ENCODE peak calls at places on chromosomes 7 and 10, in ten cellular contexts. One of them, this sample, is unnamed.
A peak's percentile ranks its signal among the peaks of the same experiment; 100 is the strongest.

GRCh38 chr7:70627488-70627887 is 504.5 kb upstream of the GALNT17 start:
- DNase-seq in HFFc6: no peak
- DNase-seq in lower lobe of right lung: no peak
- DNase-seq in fibroblast of pulmonary artery: no peak
- DNase-seq in CD4-positive, alpha-beta T cell: no peak
- DNase-seq in sigmoid colon: no peak
- DNase-seq in mammary epithelial cell: no peak
- DNase-seq in coronary artery: no peak
- DNase-seq in Calu3: no peak
- DNase-seq in endodermal cell: peak; percentile 5
- DNase-seq in this sample: no peak

GRCh38 chr7:51133992-51134391 is 182.6 kb downstream of the COBL start:
- DNase-seq in coronary artery: no peak
- DNase-seq in Calu3: no peak
- DNase-seq in CD4-positive, alpha-beta T cell: no peak
- DNase-seq in fibroblast of pulmonary artery: peak; percentile 28
- DNase-seq in mammary epithelial cell: no peak
- DNase-seq in lower lobe of right lung: no peak
- DNase-seq in endodermal cell: no peak
- DNase-seq in sigmoid colon: no peak
- DNase-seq in HFFc6: no peak
- DNase-seq in this sample: no peak

GRCh38 chr10:132708441-132708840 is 77.5 kb downstream of the NKX6-2 start:
- DNase-seq in mammary epithelial cell: no peak
- DNase-seq in sigmoid colon: peak; percentile 44
- DNase-seq in fibroblast of pulmonary artery: no peak
- DNase-seq in coronary artery: peak; percentile 54
- DNase-seq in endodermal cell: peak; percentile 32
- DNase-seq in HFFc6: no peak
- DNase-seq in Calu3: no peak
- DNase-seq in CD4-positive, alpha-beta T cell: no peak
- DNase-seq in lower lobe of right lung: peak; percentile 28
- DNase-seq in this sample: no peak

GRCh38 chr10:132039371-132039770 is 26.4 kb upstream of the JAKMIP3 start:
- DNase-seq in CD4-positive, alpha-beta T cell: no peak
- DNase-seq in sigmoid colon: no peak
- DNase-seq in endodermal cell: no peak
- DNase-seq in mammary epithelial cell: no peak
- DNase-seq in lower lobe of right lung: no peak
- DNase-seq in HFFc6: no peak
- DNase-seq in fibroblast of pulmonary artery: no peak
- DNase-seq in Calu3: no peak
- DNase-seq in coronary artery: no peak
- DNase-seq in this sample: no peak

GRCh38 chr10:47043928-47044544 is 132.8 kb downstream of the PTPN20 start:
- DNase-seq in mammary epithelial cell: no peak
- DNase-seq in HFFc6: no peak
- DNase-seq in lower lobe of right lung: peak; percentile 39
- DNase-seq in coronary artery: no peak
- DNase-seq in Calu3: no peak
- DNase-seq in sigmoid colon: no peak
- DNase-seq in CD4-positive, alpha-beta T cell: no peak
- DNase-seq in fibroblast of pulmonary artery: no peak
- DNase-seq in endodermal cell: no peak
- DNase-seq in this sample: no peak

GRCh38 chr7:34155225-34155908 is 250.0 kb downstream of the BMPER start:
- DNase-seq in Calu3: no peak
- DNase-seq in fibroblast of pulmonary artery: peak; percentile 97
- DNase-seq in HFFc6: peak; percentile 88
- DNase-seq in sigmoid colon: peak; percentile 69
- DNase-seq in lower lobe of right lung: no peak
- DNase-seq in mammary epithelial cell: peak; percentile 85
- DNase-seq in CD4-positive, alpha-beta T cell: no peak
- DNase-seq in endodermal cell: no peak
- DNase-seq in coronary artery: no peak
- DNase-seq in this sample: no peak

GRCh38 chr10:69057261-69057950 is 30.5 kb upstream of the SRGN start:
- DNase-seq in Calu3: no peak
- DNase-seq in coronary artery: no peak
- DNase-seq in HFFc6: no peak
- DNase-seq in fibroblast of pulmonary artery: no peak
- DNase-seq in endodermal cell: peak; percentile 54
- DNase-seq in sigmoid colon: no peak
- DNase-seq in CD4-positive, alpha-beta T cell: no peak
- DNase-seq in mammary epithelial cell: no peak
- DNase-seq in lower lobe of right lung: peak; percentile 81
- DNase-seq in this sample: no peak

GRCh38 chr7:4753610-4754432 is 21.6 kb upstream of the AP5Z1 start:
- DNase-seq in mammary epithelial cell: peak; percentile 59
- DNase-seq in HFFc6: peak; percentile 25
- DNase-seq in CD4-positive, alpha-beta T cell: peak; percentile 85
- DNase-seq in coronary artery: no peak
- DNase-seq in endodermal cell: peak; percentile 96
- DNase-seq in fibroblast of pulmonary artery: peak; percentile 58
- DNase-seq in sigmoid colon: peak; percentile 90
- DNase-seq in Calu3: peak; percentile 96
- DNase-seq in lower lobe of right lung: peak; percentile 92
- DNase-seq in this sample: no peak

GRCh38 chr10:35626971-35627507 is 15.1 kb downstream of the FZD8 start:
- DNase-seq in Calu3: no peak
- DNase-seq in endodermal cell: no peak
- DNase-seq in coronary artery: no peak
- DNase-seq in fibroblast of pulmonary artery: peak; percentile 53
- DNase-seq in mammary epithelial cell: no peak
- DNase-seq in CD4-positive, alpha-beta T cell: no peak
- DNase-seq in lower lobe of right lung: no peak
- DNase-seq in HFFc6: no peak
- DNase-seq in sigmoid colon: no peak
- DNase-seq in this sample: no peak

GRCh38 chr7:93476491-93477344 is 97.8 kb downstream of the CALCR start:
- DNase-seq in endodermal cell: peak; percentile 70
- DNase-seq in coronary artery: no peak
- DNase-seq in lower lobe of right lung: no peak
- DNase-seq in sigmoid colon: no peak
- DNase-seq in fibroblast of pulmonary artery: no peak
- DNase-seq in mammary epithelial cell: no peak
- DNase-seq in Calu3: no peak
- DNase-seq in HFFc6: no peak
- DNase-seq in CD4-positive, alpha-beta T cell: no peak
- DNase-seq in this sample: no peak

GRCh38 chr10:127198307-127198706 is 1.9 kb upstream of the INSYN2A start:
- DNase-seq in CD4-positive, alpha-beta T cell: no peak
- DNase-seq in coronary artery: no peak
- DNase-seq in sigmoid colon: no peak
- DNase-seq in lower lobe of right lung: no peak
- DNase-seq in HFFc6: no peak
- DNase-seq in fibroblast of pulmonary artery: no peak
- DNase-seq in Calu3: no peak
- DNase-seq in mammary epithelial cell: no peak
- DNase-seq in endodermal cell: peak; percentile 38
- DNase-seq in this sample: no peak
- TF ChIP-seq CTCF in CD4-positive, alpha-beta T cell: no peak
- TF ChIP-seq CTCF in coronary artery: no peak
- TF ChIP-seq CTCF in sigmoid colon: no peak
- TF ChIP-seq CTCF in lower lobe of right lung: no peak
- TF ChIP-seq CTCF in HFFc6: peak; percentile 27
- TF ChIP-seq CTCF in fibroblast of pulmonary artery: peak; percentile 7
- TF ChIP-seq CTCF in Calu3: no peak
- TF ChIP-seq CTCF in mammary epithelial cell: no peak
- TF ChIP-seq CTCF in endodermal cell: peak; percentile 43
- TF ChIP-seq CTCF in this sample: peak; percentile 40

GRCh38 chr7:731440-732085 is 4.5 kb upstream of the PRKAR1B start:
- DNase-seq in Calu3: no peak
- DNase-seq in coronary artery: no peak
- DNase-seq in endodermal cell: no peak
- DNase-seq in HFFc6: no peak
- DNase-seq in mammary epithelial cell: no peak
- DNase-seq in fibroblast of pulmonary artery: no peak
- DNase-seq in lower lobe of right lung: peak; percentile 24
- DNase-seq in CD4-positive, alpha-beta T cell: no peak
- DNase-seq in sigmoid colon: peak; percentile 57
- DNase-seq in this sample: no peak

GRCh38 chr7:734214-734613 is 7.1 kb upstream of the PRKAR1B start:
- DNase-seq in lower lobe of right lung: no peak
- DNase-seq in endodermal cell: no peak
- DNase-seq in mammary epithelial cell: no peak
- DNase-seq in fibroblast of pulmonary artery: no peak
- DNase-seq in HFFc6: no peak
- DNase-seq in Calu3: no peak
- DNase-seq in coronary artery: no peak
- DNase-seq in sigmoid colon: no peak
- DNase-seq in CD4-positive, alpha-beta T cell: no peak
- DNase-seq in this sample: no peak

GRCh38 chr7:732556-732955 is 5.5 kb upstream of the PRKAR1B start:
- DNase-seq in Calu3: no peak
- DNase-seq in sigmoid colon: no peak
- DNase-seq in mammary epithelial cell: no peak
- DNase-seq in fibroblast of pulmonary artery: no peak
- DNase-seq in lower lobe of right lung: no peak
- DNase-seq in endodermal cell: no peak
- DNase-seq in CD4-positive, alpha-beta T cell: no peak
- DNase-seq in coronary artery: no peak
- DNase-seq in HFFc6: no peak
- DNase-seq in this sample: no peak

GRCh38 chr7:730501-731439 is 3.7 kb upstream of the PRKAR1B start:
- DNase-seq in fibroblast of pulmonary artery: no peak
- DNase-seq in sigmoid colon: peak; percentile 54
- DNase-seq in CD4-positive, alpha-beta T cell: no peak
- DNase-seq in mammary epithelial cell: no peak
- DNase-seq in lower lobe of right lung: peak; percentile 25
- DNase-seq in HFFc6: no peak
- DNase-seq in endodermal cell: no peak
- DNase-seq in Calu3: no peak
- DNase-seq in coronary artery: no peak
- DNase-seq in this sample: no peak

GRCh38 chr7:732094-732541 is 5.0 kb upstream of the PRKAR1B start:
- DNase-seq in mammary epithelial cell: no peak
- DNase-seq in CD4-positive, alpha-beta T cell: peak; percentile 20
- DNase-seq in fibroblast of pulmonary artery: no peak
- DNase-seq in HFFc6: no peak
- DNase-seq in sigmoid colon: peak; percentile 79
- DNase-seq in coronary artery: no peak
- DNase-seq in lower lobe of right lung: peak; percentile 62
- DNase-seq in Calu3: peak; percentile 82
- DNase-seq in endodermal cell: peak; percentile 73
- DNase-seq in this sample: peak; percentile 83
- TF ChIP-seq CTCF in mammary epithelial cell: no peak
- TF ChIP-seq CTCF in CD4-positive, alpha-beta T cell: no peak
- TF ChIP-seq CTCF in fibroblast of pulmonary artery: no peak
- TF ChIP-seq CTCF in HFFc6: no peak
- TF ChIP-seq CTCF in sigmoid colon: no peak
- TF ChIP-seq CTCF in coronary artery: no peak
- TF ChIP-seq CTCF in lower lobe of right lung: peak; percentile 38
- TF ChIP-seq CTCF in Calu3: no peak
- TF ChIP-seq CTCF in endodermal cell: peak; percentile 37
- TF ChIP-seq CTCF in this sample: peak; percentile 28

GRCh38 chr10:113780681-113781250 is 29.3 kb downstream of the PLEKHS1 start:
- DNase-seq in lower lobe of right lung: no peak
- DNase-seq in mammary epithelial cell: no peak
- DNase-seq in sigmoid colon: no peak
- DNase-seq in CD4-positive, alpha-beta T cell: no peak
- DNase-seq in HFFc6: no peak
- DNase-seq in fibroblast of pulmonary artery: no peak
- DNase-seq in endodermal cell: no peak
- DNase-seq in Calu3: no peak
- DNase-seq in coronary artery: no peak
- DNase-seq in this sample: no peak
- TF ChIP-seq CTCF in lower lobe of right lung: no peak
- TF ChIP-seq CTCF in mammary epithelial cell: no peak
- TF ChIP-seq CTCF in sigmoid colon: no peak
- TF ChIP-seq CTCF in CD4-positive, alpha-beta T cell: no peak
- TF ChIP-seq CTCF in HFFc6: peak; percentile 58
- TF ChIP-seq CTCF in fibroblast of pulmonary artery: no peak
- TF ChIP-seq CTCF in endodermal cell: peak; percentile 48
- TF ChIP-seq CTCF in Calu3: no peak
- TF ChIP-seq CTCF in coronary artery: no peak
- TF ChIP-seq CTCF in this sample: peak; percentile 7

DNA sequence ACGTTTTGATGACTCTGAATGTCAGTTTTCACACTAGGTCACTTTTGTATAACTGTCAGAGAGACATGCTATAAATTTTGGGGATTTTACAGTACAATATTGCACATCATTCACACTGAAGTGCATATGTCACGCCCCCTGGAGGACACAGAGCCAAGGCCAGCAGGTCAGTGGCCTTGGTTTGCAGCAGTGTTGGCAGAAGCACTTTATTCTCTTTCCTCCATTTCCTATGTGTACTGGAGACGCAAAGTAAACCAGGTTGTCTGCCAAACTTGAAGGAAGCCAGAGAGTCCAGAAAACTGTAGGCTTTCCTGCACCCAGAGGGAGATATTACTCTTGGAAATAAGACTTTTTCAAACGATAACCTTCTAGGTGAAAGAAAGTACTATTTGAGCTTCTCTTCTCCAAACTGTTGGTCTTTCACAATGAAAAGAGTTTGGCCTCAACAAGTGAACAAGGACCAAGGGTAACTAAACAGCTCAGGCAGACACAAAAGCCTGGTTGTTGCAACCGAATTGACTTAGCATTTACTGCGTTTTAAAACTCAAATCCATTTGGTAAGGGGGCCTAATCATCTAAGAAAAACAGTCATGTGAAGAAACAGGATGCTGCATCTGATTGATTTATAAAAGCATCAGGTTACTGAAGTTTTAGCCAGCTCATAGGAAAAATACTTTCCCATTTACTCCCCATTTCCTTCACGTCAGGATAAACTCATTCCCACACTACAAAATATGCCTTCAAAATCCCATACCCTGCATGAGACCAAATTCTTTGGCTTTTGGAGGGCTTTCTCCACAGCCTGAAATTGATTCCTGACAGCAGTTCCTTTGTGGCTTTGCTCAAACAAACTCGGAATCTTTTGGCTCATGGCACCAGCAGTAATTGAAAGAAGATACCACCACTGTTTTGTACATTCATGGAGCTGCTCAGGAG is 83.0 kb upstream of the SEC61G start:
- DNase-seq in endodermal cell: peak; percentile 78
- DNase-seq in mammary epithelial cell: no peak
- DNase-seq in Calu3: peak; percentile 66
- DNase-seq in CD4-positive, alpha-beta T cell: no peak
- DNase-seq in sigmoid colon: no peak
- DNase-seq in HFFc6: no peak
- DNase-seq in fibroblast of pulmonary artery: peak; percentile 64
- DNase-seq in coronary artery: no peak
- DNase-seq in lower lobe of right lung: peak; percentile 54
- DNase-seq in this sample: no peak
- TF ChIP-seq CTCF in endodermal cell: peak; percentile 88
- TF ChIP-seq CTCF in mammary epithelial cell: peak; percentile 33
- TF ChIP-seq CTCF in Calu3: peak; percentile 72
- TF ChIP-seq CTCF in CD4-positive, alpha-beta T cell: peak; percentile 20
- TF ChIP-seq CTCF in sigmoid colon: no peak
- TF ChIP-seq CTCF in HFFc6: peak; percentile 71
- TF ChIP-seq CTCF in fibroblast of pulmonary artery: peak; percentile 34
- TF ChIP-seq CTCF in coronary artery: no peak
- TF ChIP-seq CTCF in lower lobe of right lung: peak; percentile 58
- TF ChIP-seq CTCF in this sample: peak; percentile 34